ENCODE peak calls at places on chromosomes 16 and 17, in four cellular contexts. One of them, this sample, is unnamed.

GRCh38 chr16:78126662-78127061 is 27.2 kb downstream of the WWOX start:
- DNase-seq in testis: no peak
- DNase-seq in PC-3: no peak
- DNase-seq in lower leg skin: no peak
- DNase-seq in this sample: no peak

GRCh38 chr17:19369107-19369778 is 6.7 kb upstream of the B9D1 start:
- DNase-seq in testis: no peak
- DNase-seq in PC-3: no peak
- DNase-seq in lower leg skin: no peak
- DNase-seq in this sample: no peak

GRCh38 chr16:80671281-80671849 is 130.6 kb downstream of the DYNLRB2 start:
- DNase-seq in testis: no peak
- DNase-seq in PC-3: no peak
- DNase-seq in lower leg skin: no peak
- DNase-seq in this sample: no peak

GRCh38 chr16:10817963-10818941 is at the start of gene TVP23A:
- DNase-seq in testis: peak; percentile 52
- DNase-seq in PC-3: no peak
- DNase-seq in lower leg skin: no peak
- DNase-seq in this sample: no peak

GRCh38 chr16:85675528-85675927 is 13.2 kb downstream of the GINS2 start:
- DNase-seq in testis: no peak
- DNase-seq in PC-3: no peak
- DNase-seq in lower leg skin: no peak
- DNase-seq in this sample: no peak

GRCh38 chr16:30368122-30368791 is 2.0 kb downstream of the TBC1D10B start:
- DNase-seq in testis: no peak
- DNase-seq in PC-3: peak; percentile 51
- DNase-seq in lower leg skin: no peak
- DNase-seq in this sample: no peak

GRCh38 chr17:45225051-45225700 is 3.5 kb downstream of the FMNL1 start:
- DNase-seq in testis: no peak
- DNase-seq in PC-3: peak; percentile 91
- DNase-seq in lower leg skin: peak; percentile 85
- DNase-seq in this sample: no peak

GRCh38 chr16:4273858-4274291 is 1.1 kb upstream of the TFAP4 start:
- DNase-seq in testis: peak; percentile 34
- DNase-seq in PC-3: peak; percentile 53
- DNase-seq in lower leg skin: peak; percentile 90
- DNase-seq in this sample: no peak

GRCh38 chr16:10744370-10745030 is 858 bp downstream of the NUBP1 start:
- DNase-seq in testis: no peak
- DNase-seq in PC-3: no peak
- DNase-seq in lower leg skin: peak; percentile 90
- DNase-seq in this sample: no peak

GRCh38 chr16:19375561-19376158 is 42.0 kb upstream of the TMC5 start:
- DNase-seq in testis: peak; percentile 52
- DNase-seq in PC-3: peak; percentile 67
- DNase-seq in lower leg skin: no peak
- DNase-seq in this sample: peak; percentile 43

GRCh38 chr17:4607773-4608187 is 23.5 kb downstream of the SMTNL2 start:
- DNase-seq in testis: peak; percentile 94
- DNase-seq in PC-3: no peak
- DNase-seq in lower leg skin: peak; percentile 91
- DNase-seq in this sample: peak; percentile 37

GRCh38 chr16:74049027-74049426 is 247.6 kb upstream of the PSMD7 start:
- DNase-seq in testis: no peak
- DNase-seq in PC-3: no peak
- DNase-seq in lower leg skin: no peak
- DNase-seq in this sample: no peak

GRCh38 chr17:73786286-73786743 is 142.1 kb upstream of the SDK2 start:
- DNase-seq in testis: peak; percentile 26
- DNase-seq in PC-3: peak; percentile 53
- DNase-seq in lower leg skin: peak; percentile 83
- DNase-seq in this sample: no peak

GRCh38 chr17:21263351-21263750 is 10.1 kb upstream of the NATD1 start:
- DNase-seq in testis: no peak
- DNase-seq in PC-3: peak; percentile 61
- DNase-seq in lower leg skin: no peak
- DNase-seq in this sample: no peak

GRCh38 chr17:64786337-64786736 is 124.2 kb upstream of the SMURF2 start:
- DNase-seq in testis: no peak
- DNase-seq in PC-3: peak; percentile 43
- DNase-seq in lower leg skin: peak; percentile 86
- DNase-seq in this sample: no peak

GRCh38 chr17:64783556-64784352 is 121.6 kb upstream of the SMURF2 start:
- DNase-seq in testis: no peak
- DNase-seq in PC-3: no peak
- DNase-seq in lower leg skin: peak; percentile 84
- DNase-seq in this sample: no peak

GRCh38 chr17:64781810-64782555 is 119.9 kb upstream of the SMURF2 start:
- DNase-seq in testis: no peak
- DNase-seq in PC-3: no peak
- DNase-seq in lower leg skin: peak; percentile 85
- DNase-seq in this sample: no peak

GRCh38 chr17:64785050-64785449 is 122.9 kb upstream of the SMURF2 start:
- DNase-seq in testis: no peak
- DNase-seq in PC-3: no peak
- DNase-seq in lower leg skin: peak; percentile 79
- DNase-seq in this sample: no peak

DNA sequence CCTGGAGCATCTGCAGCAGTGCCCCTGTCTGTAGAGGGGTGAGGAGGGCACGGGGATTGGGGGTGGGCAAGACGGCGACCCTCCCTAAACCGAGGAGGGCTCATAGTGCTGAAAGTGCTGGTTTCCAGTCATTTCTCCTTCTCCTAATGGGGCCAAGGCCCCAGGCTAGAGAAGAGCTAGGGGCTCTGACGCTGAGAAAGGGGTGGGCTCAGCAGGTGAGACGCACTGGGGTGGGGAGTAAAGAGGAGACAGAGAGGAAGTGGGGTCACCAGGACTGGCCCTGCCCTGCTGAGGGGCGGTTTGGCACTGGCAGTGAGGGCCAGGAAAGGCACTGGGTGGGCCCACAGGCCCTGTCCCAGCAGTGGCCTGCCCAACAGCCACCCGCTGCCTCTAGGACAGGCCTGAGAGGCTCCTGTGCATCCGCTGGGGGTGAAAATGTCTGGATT is 122.3 kb upstream of the SMURF2 start:
- DNase-seq in testis: no peak
- DNase-seq in PC-3: no peak
- DNase-seq in lower leg skin: peak; percentile 69
- DNase-seq in this sample: no peak
- TF ChIP-seq CTCF in testis: no peak
- TF ChIP-seq CTCF in PC-3: no peak
- TF ChIP-seq CTCF in lower leg skin: no peak
- TF ChIP-seq CTCF in this sample: no peak

DNA sequence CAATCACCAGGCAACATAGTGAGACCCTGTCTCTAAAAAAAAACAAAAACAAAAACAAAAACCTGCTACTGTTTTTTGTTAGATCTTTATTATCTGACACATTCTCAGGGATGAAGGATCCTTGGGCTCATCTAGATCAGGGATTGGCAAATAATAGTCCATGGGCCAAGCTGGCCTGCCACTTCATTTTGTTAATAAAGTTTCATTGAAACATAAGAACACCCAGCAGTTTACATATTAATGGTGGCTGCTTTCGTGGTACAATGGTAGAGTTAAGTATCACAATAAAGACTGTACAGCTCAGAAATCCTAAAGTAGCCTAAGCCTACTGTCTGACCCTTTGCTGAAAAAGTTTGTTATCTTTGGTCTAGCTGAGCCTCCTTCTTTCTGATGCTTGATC is 32.9 kb upstream of the CLEC18A start:
- DNase-seq in testis: no peak
- DNase-seq in PC-3: peak; percentile 3
- DNase-seq in lower leg skin: no peak
- DNase-seq in this sample: no peak
- H3K4me3 ChIP-seq in testis: no peak overlapping the region
- H3K4me3 ChIP-seq in PC-3: peak overlapping the region; percentile 64
- H3K4me3 ChIP-seq in lower leg skin: no peak overlapping the region
- H3K4me3 ChIP-seq in this sample: peak overlapping the region; percentile 24

GRCh38 chr16:49523435-49524159 is 150.0 kb downstream of the C16orf78 start:
- DNase-seq in testis: no peak
- DNase-seq in PC-3: no peak
- DNase-seq in lower leg skin: no peak
- DNase-seq in this sample: no peak
- TF ChIP-seq CTCF in testis: no peak
- TF ChIP-seq CTCF in PC-3: no peak
- TF ChIP-seq CTCF in lower leg skin: no peak
- TF ChIP-seq CTCF in this sample: no peak

GRCh38 chr17:58329808-58330543 is 1.4 kb upstream of the TSPOAP1 start:
- DNase-seq in testis: no peak
- DNase-seq in PC-3: no peak
- DNase-seq in lower leg skin: no peak
- DNase-seq in this sample: no peak
- H3K4me3 ChIP-seq in testis: no peak overlapping the region
- H3K4me3 ChIP-seq in PC-3: no peak overlapping the region
- H3K4me3 ChIP-seq in lower leg skin: no peak overlapping the region
- H3K4me3 ChIP-seq in this sample: no peak overlapping the region